ENCODE peak calls at places on chromosome 12, in five cellular contexts. D is CD14-positive monocyte, H is PC-3, K is right lobe of liver, J is glutamatergic neuron. E is an unnamed sample.
A peak's percentile ranks its signal among the peaks of the same experiment; 100 is the strongest.

GRCh38 chr12:24228980-24229730 is 279.7 kb upstream of the SOX5 start:
- DNase-seq in D (no peak), K (no peak), J (no peak), H (no peak), E (no peak)

GRCh38 chr12:14410177-14410576 is 44.7 kb downstream of the ATF7IP start:
- DNase-seq in H (no peak), D (no peak), K (no peak), J (no peak), E (no peak)

GRCh38 chr12:3684449-3685051 is 68.4 kb downstream of the CRACR2A start:
- DNase-seq in D (no peak), K (no peak), J (no peak), H (no peak), E (no peak)

GRCh38 chr12:8969861-8970411 is 19.4 kb upstream of the KLRG1 start:
- DNase-seq in K (no peak), H (no peak), J (no peak), D (no peak), E (no peak)

GRCh38 chr12:132582058-132582420 is 28.3 kb downstream of the LRCOL1 start:
- DNase-seq in D (no peak), H (no peak), J (peak; percentile 88), K (no peak), E (no peak)

GRCh38 chr12:2248087-2248900 is 195.5 kb downstream of the CACNA1C start:
- DNase-seq in K (no peak), H (no peak), D (no peak), J (no peak), E (no peak)

GRCh38 chr12:116140559-116140958 is 136.9 kb downstream of the MED13L start:
- DNase-seq in J (no peak), D (no peak), K (no peak), H (no peak), E (no peak)

GRCh38 chr12:129202109-129202814 is 349.0 kb downstream of the GLT1D1 start:
- DNase-seq in H (no peak), K (no peak), J (no peak), D (no peak), E (no peak)

GRCh38 chr12:87812030-87812429 is 217.2 kb downstream of the C12orf50 start:
- DNase-seq in H (peak; percentile 23), K (no peak), D (no peak), J (no peak), E (no peak)

GRCh38 chr12:57452937-57453509 is 2.1 kb upstream of the INHBE start:
- DNase-seq in K (peak; percentile 86), H (peak; percentile 86), D (peak; percentile 68), J (peak; percentile 94), E (peak; percentile 29)

GRCh38 chr12:2250797-2251196 is 198.0 kb downstream of the CACNA1C start:
- DNase-seq in D (no peak), H (no peak), J (no peak), K (no peak), E (no peak)

GRCh38 chr12:110245278-110245868 is 35.7 kb upstream of the ATP2A2 start:
- DNase-seq in D (no peak), J (peak; percentile 35), H (peak; percentile 69), K (peak; percentile 92), E (no peak)

GRCh38 chr12:76486011-76486410 is 73.6 kb downstream of the OSBPL8 start:
- DNase-seq in J (no peak), H (no peak), D (no peak), K (no peak), E (no peak)

GRCh38 chr12:13428538-13429265 is 232.2 kb downstream of the EMP1 start:
- DNase-seq in D (no peak), K (no peak), H (no peak), J (no peak), E (no peak)

GRCh38 chr12:73598626-73599025 is 939.0 kb upstream of the ATXN7L3B start:
- DNase-seq in J (no peak), H (no peak), K (no peak), D (no peak), E (no peak)

GRCh38 chr12:26810330-26810729 is 22.7 kb downstream of the ITPR2 start:
- DNase-seq in H (no peak), D (no peak), K (no peak), J (no peak), E (no peak)

GRCh38 chr12:22858849-22859569 is 234.0 kb downstream of the ETNK1 start:
- DNase-seq in D (no peak), H (peak; percentile 5), K (no peak), J (no peak), E (no peak)

GRCh38 chr12:40907115-40907521 is 214.9 kb downstream of the CNTN1 start:
- DNase-seq in J (no peak), H (peak; percentile 76), K (no peak), D (no peak), E (no peak)

GRCh38 chr12:116639765-116640164 is 80.6 kb downstream of the MAP1LC3B2 start:
- DNase-seq in H (no peak), K (no peak), J (no peak), D (no peak), E (no peak)

GRCh38 chr12:93870020-93870795 is 193.0 kb downstream of the CRADD start:
- DNase-seq in D (no peak), K (no peak), J (no peak), H (no peak), E (no peak)

GRCh38 chr12:50132505-50133135 is 20.6 kb downstream of the COX14 start:
- DNase-seq in H (peak; percentile 69), D (no peak), J (no peak), K (no peak), E (no peak)

GRCh38 chr12:71392521-71393145 is 47.0 kb upstream of the LGR5 start:
- DNase-seq in H (peak; percentile 84), J (no peak), D (no peak), K (no peak), E (no peak)

GRCh38 chr12:47165934-47166333 is 86.2 kb upstream of the AMIGO2 start:
- DNase-seq in K (no peak), H (no peak), J (no peak), D (no peak), E (no peak)

GRCh38 chr12:49953961-49954835 is 3.7 kb downstream of the AQP2 start:
- DNase-seq in K (peak; percentile 54), D (no peak), H (no peak), J (no peak), E (peak; percentile 84)

GRCh38 chr12:46825526-46826414 is at the start of gene SLC38A4:
- DNase-seq in H (no peak), J (peak; percentile 69), D (no peak), K (peak; percentile 88), E (no peak)

DNA sequence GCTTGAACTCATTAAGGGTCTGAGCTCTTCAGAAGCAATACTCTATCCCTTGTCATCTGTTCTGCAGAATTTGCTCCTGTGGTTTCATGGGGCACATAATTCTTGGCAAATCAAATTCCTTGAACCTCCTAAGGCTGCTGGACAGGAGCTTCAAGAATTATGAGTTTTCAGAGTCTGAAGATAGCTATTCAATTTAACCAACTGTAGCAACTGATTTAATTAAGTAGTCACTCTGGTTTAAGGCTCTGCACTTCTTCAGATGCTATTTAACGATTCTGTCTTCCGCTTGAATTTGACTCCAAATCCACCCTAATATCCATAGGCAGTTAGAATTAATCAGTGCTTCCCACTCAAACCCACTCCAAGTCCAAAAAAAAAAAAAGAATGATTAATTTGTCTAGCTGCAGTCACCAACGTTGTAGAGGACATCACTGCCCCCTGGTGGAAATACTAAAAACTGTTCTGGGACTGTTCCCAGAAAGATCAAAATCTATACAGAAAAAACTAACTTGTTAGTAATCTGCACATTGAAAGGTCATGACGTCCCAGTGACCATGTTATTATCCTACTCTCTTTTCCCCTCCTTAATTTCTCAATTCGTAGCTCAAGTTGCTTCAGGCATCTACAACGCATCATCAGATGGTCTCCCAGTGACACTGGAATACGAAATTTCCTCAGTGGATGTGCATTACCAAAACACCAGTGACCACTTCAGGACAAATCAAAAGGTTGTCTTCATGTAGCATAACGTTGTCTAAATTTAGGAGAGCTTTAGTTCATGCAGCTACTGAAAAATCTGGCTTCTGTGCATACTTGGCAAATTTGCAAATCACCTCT is 169.8 kb downstream of the KIF21A start:
- DNase-seq in K (no peak), D (no peak), J (no peak), H (peak; percentile 67), E (no peak)
- TF ChIP-seq CTCF in K (peak; percentile 63), D (peak; percentile 74), J (peak; percentile 92), H (peak; percentile 85), E (peak; percentile 87)

DNA sequence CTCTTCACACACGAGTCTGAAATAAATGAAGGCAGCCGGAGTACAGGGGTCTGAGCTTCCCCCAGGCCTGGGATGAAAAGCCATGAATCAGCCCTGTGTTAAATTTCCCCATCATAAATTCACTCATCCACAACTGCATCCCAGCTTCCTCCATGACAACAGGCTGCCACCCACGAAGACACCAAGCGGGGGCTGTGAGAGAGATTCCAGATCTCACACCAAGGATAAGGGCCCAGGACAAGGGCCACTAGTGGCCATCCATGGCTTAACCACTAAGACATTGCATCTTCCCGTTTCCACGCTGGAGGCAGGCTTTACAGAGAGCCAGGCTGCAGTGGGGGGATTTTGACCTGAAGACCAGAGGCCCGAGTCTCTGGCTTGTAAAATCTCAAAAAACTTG is 94.0 kb upstream of the NCOR2 start:
- DNase-seq in D (no peak), J (no peak), K (no peak), H (no peak), E (no peak)
- TF ChIP-seq CTCF in D (no peak), J (no peak), K (no peak), H (peak; percentile 14), E (peak; percentile 27)

GRCh38 chr12:111424793-111425251 is 19.1 kb downstream of the SH2B3 start:
- DNase-seq in D (no peak), H (no peak), J (no peak), K (no peak), E (no peak)
- TF ChIP-seq CTCF in D (peak; percentile 30), H (peak; percentile 36), J (no peak), K (peak; percentile 27), E (peak; percentile 39)

DNA sequence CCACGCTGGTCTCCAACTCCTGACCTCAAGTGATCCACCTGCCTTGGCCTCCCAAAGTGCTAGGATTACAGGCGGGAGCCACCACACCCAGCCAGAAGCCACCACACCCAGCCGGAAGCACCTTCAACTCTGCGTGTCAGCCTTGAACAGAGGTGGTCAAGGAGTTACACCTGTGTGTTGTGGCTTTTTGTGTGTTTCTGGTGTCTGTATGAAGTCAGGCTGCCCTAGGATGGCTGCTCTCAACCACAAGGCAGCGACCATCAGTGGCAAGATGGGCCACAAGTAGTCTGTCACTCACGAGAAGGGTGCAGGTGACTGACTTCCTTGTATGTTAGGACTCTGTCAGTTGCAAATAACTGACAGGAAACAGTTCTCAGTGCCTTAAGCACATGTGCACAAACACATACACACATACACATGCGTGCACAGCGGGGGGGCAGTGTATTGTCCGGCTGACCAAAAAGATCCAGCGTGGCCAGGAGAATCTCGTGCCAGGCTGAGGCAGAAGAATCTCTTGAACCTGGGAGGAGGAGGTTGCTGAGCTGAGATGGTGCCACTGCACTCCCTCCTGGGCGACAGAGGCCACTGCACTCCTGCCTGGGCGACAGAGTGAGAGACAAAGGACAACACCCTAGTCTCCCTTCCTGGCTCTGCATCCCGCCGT is 13.5 kb downstream of the P2RX4 start:
- DNase-seq in K (peak; percentile 72), J (no peak), H (no peak), D (no peak), E (no peak)
- TF ChIP-seq CTCF in K (peak; percentile 64), J (no peak), H (peak; percentile 64), D (peak; percentile 62), E (peak; percentile 43)

E was measured in chondrocyte.